ENCODE peak calls at places on chromosome 1, in nine cellular contexts. G, L, H, Z, W, A, R, V and Y are unnamed samples.
A peak's percentile ranks its signal among the peaks of the same experiment; 100 is the strongest.

GRCh38 chr1:235960799-235961198 is 94.1 kb upstream of the LYST start:
- DNase-seq in G (no peak), L (no peak), H (no peak), Z (no peak), W (no peak), A (peak; percentile 25), R (no peak), V (no peak), Y (no peak)

GRCh38 chr1:75615664-75616435 is 4.9 kb upstream of the SLC44A5 start:
- DNase-seq in G (no peak), L (no peak), H (peak; percentile 23), Z (peak; percentile 82), W (peak; percentile 69), A (peak; percentile 44), R (no peak), V (peak; percentile 54), Y (no peak)

GRCh38 chr1:154212083-154212482 is 6.0 kb upstream of the CFAP141 start:
- DNase-seq in G (no peak), L (no peak), H (no peak), Z (no peak), W (no peak), A (no peak), R (no peak), V (no peak), Y (no peak)

GRCh38 chr1:26154750-26155149 is 4.1 kb upstream of the FAM110D start:
- DNase-seq in G (no peak), L (no peak), H (no peak), Z (no peak), W (no peak), A (no peak), R (no peak), V (no peak), Y (no peak)

GRCh38 chr1:8456306-8456912 is 138.5 kb downstream of the SLC45A1 start:
- DNase-seq in G (no peak), L (no peak), H (peak; percentile 84), Z (no peak), W (peak; percentile 79), A (no peak), R (no peak), V (no peak), Y (no peak)

GRCh38 chr1:204714861-204715511 is 29.4 kb upstream of the LRRN2 start:
- DNase-seq in G (no peak), L (no peak), H (no peak), Z (no peak), W (no peak), A (no peak), R (no peak), V (peak; percentile 42), Y (no peak)

GRCh38 chr1:7558921-7559869 is 211.9 kb upstream of the VAMP3 start:
- DNase-seq in G (no peak), L (no peak), H (no peak), Z (peak; percentile 71), W (no peak), A (no peak), R (no peak), V (no peak), Y (no peak)

GRCh38 chr1:48566492-48566891 is 94.5 kb upstream of the SPATA6 start:
- DNase-seq in G (no peak), L (no peak), H (no peak), Z (no peak), W (no peak), A (no peak), R (no peak), V (no peak), Y (no peak)

GRCh38 chr1:36387141-36387949 is 1.6 kb upstream of the STK40 start:
- DNase-seq in G (no peak), L (no peak), H (peak; percentile 90), Z (no peak), W (peak; percentile 88), A (no peak), R (no peak), V (no peak), Y (no peak)

GRCh38 chr1:19398309-19398760 is 86.2 kb downstream of the SLC66A1 start:
- DNase-seq in G (no peak), L (peak; percentile 90), H (peak; percentile 96), Z (no peak), W (peak; percentile 95), A (no peak), R (peak; percentile 99), V (no peak), Y (no peak)

GRCh38 chr1:235139315-235139714 is 10.7 kb upstream of the TOMM20 start:
- DNase-seq in G (no peak), L (no peak), H (no peak), Z (no peak), W (no peak), A (no peak), R (no peak), V (no peak), Y (no peak)

GRCh38 chr1:106681939-106682522 is 374.4 kb upstream of the PRMT6 start:
- DNase-seq in G (no peak), L (no peak), H (no peak), Z (no peak), W (no peak), A (no peak), R (no peak), V (no peak), Y (no peak)

GRCh38 chr1:223401873-223402789 is 8.9 kb downstream of the CCDC185 start:
- DNase-seq in G (no peak), L (peak; percentile 36), H (peak; percentile 73), Z (no peak), W (peak; percentile 54), A (no peak), R (peak; percentile 59), V (no peak), Y (no peak)

GRCh38 chr1:231628207-231628876 is 1.8 kb downstream of the DISC1 start:
- DNase-seq in G (no peak), L (no peak), H (peak; percentile 16), Z (no peak), W (peak; percentile 43), A (no peak), R (no peak), V (peak; percentile 17), Y (no peak)

GRCh38 chr1:246588322-246588721 is 22.1 kb downstream of the CNST start:
- DNase-seq in G (no peak), L (no peak), H (peak; percentile 90), Z (no peak), W (peak; percentile 81), A (no peak), R (no peak), V (no peak), Y (no peak)

GRCh38 chr1:194629011-194629410 is 1442.6 kb upstream of the B3GALT2 start:
- DNase-seq in G (no peak), L (no peak), H (no peak), Z (no peak), W (no peak), A (no peak), R (no peak), V (no peak), Y (no peak)

GRCh38 chr1:84145051-84145450 is 980 bp downstream of the PRKACB start:
- DNase-seq in G (no peak), L (no peak), H (peak; percentile 31), Z (no peak), W (peak; percentile 34), A (no peak), R (no peak), V (no peak), Y (no peak)

GRCh38 chr1:201870397-201870796 is 18.3 kb upstream of the SHISA4 start:
- DNase-seq in G (no peak), L (peak; percentile 55), H (peak; percentile 46), Z (no peak), W (no peak), A (no peak), R (no peak), V (no peak), Y (no peak)

GRCh38 chr1:93904228-93904627 is 5.0 kb downstream of the GCLM start:
- DNase-seq in G (no peak), L (no peak), H (no peak), Z (no peak), W (no peak), A (peak; percentile 16), R (no peak), V (peak; percentile 18), Y (no peak)

GRCh38 chr1:65253800-65254319 is 55.5 kb upstream of the DNAJC6 start:
- DNase-seq in G (no peak), L (no peak), H (peak; percentile 49), Z (no peak), W (no peak), A (peak; percentile 90), R (no peak), V (no peak), Y (no peak)

GRCh38 chr1:246748867-246749266 is 24.7 kb downstream of the SCCPDH start:
- DNase-seq in G (no peak), L (no peak), H (peak; percentile 25), Z (no peak), W (peak; percentile 49), A (no peak), R (no peak), V (no peak), Y (no peak)

GRCh38 chr1:17416389-17416788 is 23.1 kb downstream of the RCC2 start:
- DNase-seq in G (no peak), L (no peak), H (no peak), Z (peak; percentile 47), W (no peak), A (no peak), R (no peak), V (no peak), Y (no peak)

GRCh38 chr1:23524716-23525401 is 6.2 kb downstream of the E2F2 start:
- DNase-seq in G (no peak), L (no peak), H (no peak), Z (no peak), W (no peak), A (peak; percentile 78), R (no peak), V (no peak), Y (no peak)

GRCh38 chr1:99445486-99445885 is 181.2 kb downstream of the PLPPR4 start:
- DNase-seq in G (no peak), L (peak; percentile 33), H (peak; percentile 60), Z (no peak), W (peak; percentile 41), A (no peak), R (no peak), V (no peak), Y (no peak)

GRCh38 chr1:163820748-163821147 is 499.0 kb downstream of the NUF2 start:
- DNase-seq in G (no peak), L (no peak), H (peak; percentile 51), Z (no peak), W (peak; percentile 53), A (no peak), R (no peak), V (no peak), Y (peak; percentile 4)

GRCh38 chr1:108810176-108810575 is 46.7 kb downstream of the AKNAD1 start:
- DNase-seq in G (no peak), L (no peak), H (no peak), Z (no peak), W (no peak), A (no peak), R (no peak), V (no peak), Y (no peak)

GRCh38 chr1:109818351-109819325 is 54.9 kb upstream of the EPS8L3 start:
- DNase-seq in G (no peak), L (no peak), H (no peak), Z (peak; percentile 37), W (no peak), A (no peak), R (no peak), V (peak; percentile 4), Y (no peak)

GRCh38 chr1:195903203-195903602 is 705.0 kb downstream of the KCNT2 start:
- DNase-seq in G (no peak), L (no peak), H (no peak), Z (no peak), W (no peak), A (no peak), R (no peak), V (no peak), Y (no peak)

GRCh38 chr1:170664828-170665617 is 1.1 kb downstream of the PRRX1 start:
- DNase-seq in G (no peak), L (no peak), H (peak; percentile 69), Z (peak; percentile 77), W (peak; percentile 81), A (peak; percentile 12), R (no peak), V (peak; percentile 22), Y (peak; percentile 51)

GRCh38 chr1:222043444-222044292 is 301.8 kb upstream of the DUSP10 start:
- DNase-seq in G (no peak), L (peak; percentile 93), H (peak; percentile 98), Z (no peak), W (peak; percentile 92), A (no peak), R (peak; percentile 59), V (no peak), Y (no peak)

GRCh38 chr1:100785399-100786082 is 66.0 kb downstream of the VCAM1 start:
- DNase-seq in G (no peak), L (no peak), H (peak; percentile 79), Z (no peak), W (peak; percentile 6), A (no peak), R (no peak), V (no peak), Y (no peak)